ENCODE peak calls at places on chromosomes 6 and 20, in four cellular contexts. J, L, A and E are unnamed samples.

GRCh38 chr6:89508755-89509563 is 76.0 kb downstream of the ANKRD6 start:
- DNase-seq in J (no peak), L (no peak), A (no peak), E (no peak)

GRCh38 chr20:50248104-50248631 is 57.5 kb downstream of the CEBPB start:
- DNase-seq in J (no peak), L (no peak), A (no peak), E (no peak)

GRCh38 chr6:106939208-106939607 is 35.3 kb downstream of the CD24 start:
- DNase-seq in J (no peak), L (no peak), A (no peak), E (no peak)

GRCh38 chr6:161439093-161439492 is 165.2 kb upstream of the AGPAT4 start:
- DNase-seq in J (peak; percentile 63), L (peak; percentile 59), A (peak; percentile 82), E (no peak)

GRCh38 chr6:135686784-135687301 is 164.7 kb upstream of the PDE7B start:
- DNase-seq in J (no peak), L (no peak), A (no peak), E (no peak)

GRCh38 chr6:142301421-142302391 is at the start of gene ADGRG6:
- DNase-seq in J (no peak), L (peak; percentile 25), A (peak; percentile 51), E (peak; percentile 50)

GRCh38 chr6:158593670-158594069 is 33.8 kb downstream of the TMEM181 start:
- DNase-seq in J (no peak), L (no peak), A (peak; percentile 15), E (no peak)

GRCh38 chr6:47438481-47439347 is 38.9 kb upstream of the CD2AP start:
- DNase-seq in J (no peak), L (no peak), A (no peak), E (peak; percentile 37)

GRCh38 chr6:10398439-10399218 is 16.2 kb downstream of the TFAP2A start:
- DNase-seq in J (no peak), L (no peak), A (no peak), E (no peak)

GRCh38 chr20:20799913-20800312 is 87.5 kb upstream of the RALGAPA2 start:
- DNase-seq in J (no peak), L (no peak), A (no peak), E (no peak)

GRCh38 chr6:16690244-16691142 is 70.8 kb downstream of the ATXN1 start:
- DNase-seq in J (no peak), L (no peak), A (no peak), E (no peak)

GRCh38 chr6:80165143-80165542 is 58.7 kb downstream of the BCKDHB start:
- DNase-seq in J (no peak), L (no peak), A (no peak), E (no peak)